ENCODE peak calls at places on chromosome 21, in four cellular contexts. P, J, A and F are unnamed samples.

GRCh38 chr21:16473965-16474364 is 744.2 kb downstream of the USP25 start:
- DNase-seq in J (no peak), A (no peak), P (no peak), F (no peak)

GRCh38 chr21:37631319-37632117 is 264.9 kb downstream of the DYRK1A start:
- DNase-seq in J (no peak), A (peak; percentile 46), P (no peak), F (no peak)

GRCh38 chr21:16509466-16509865 is 779.7 kb downstream of the USP25 start:
- DNase-seq in A (no peak), P (no peak), J (no peak), F (no peak)

GRCh38 chr21:21624674-21625073 is 626.5 kb downstream of the NCAM2 start:
- DNase-seq in A (no peak), J (no peak), P (no peak), F (no peak)

GRCh38 chr21:25506887-25507286 is 100.4 kb downstream of the MRPL39 start:
- DNase-seq in A (no peak), J (no peak), P (no peak), F (no peak)

GRCh38 chr21:25578070-25578961 is 29.0 kb downstream of the MRPL39 start:
- DNase-seq in P (no peak), A (no peak), J (no peak), F (no peak)

GRCh38 chr21:30629173-30629572 is 5.8 kb upstream of the KRTAP20-2 start:
- DNase-seq in P (no peak), J (no peak), A (no peak), F (no peak)

GRCh38 chr21:41242238-41242829 is 74.3 kb upstream of the FAM3B start:
- DNase-seq in J (no peak), A (no peak), P (no peak), F (no peak)

GRCh38 chr21:31338892-31339368 is 5.1 kb downstream of the TIAM1 start:
- DNase-seq in J (no peak), A (no peak), P (no peak), F (no peak)

GRCh38 chr21:32597205-32597604 is 11.9 kb upstream of the TCP10L start:
- DNase-seq in A (peak; percentile 85), P (no peak), J (no peak), F (no peak)

GRCh38 chr21:33847586-33848251 is 67.9 kb downstream of the ATP5PO start:
- DNase-seq in J (no peak), A (no peak), P (no peak), F (no peak)

GRCh38 chr21:27026501-27026900 is 59.6 kb upstream of the ADAMTS5 start:
- DNase-seq in P (no peak), A (no peak), J (no peak), F (no peak)

GRCh38 chr21:33362044-33362555 is 37.3 kb downstream of the IFNAR1 start:
- DNase-seq in P (no peak), J (peak; percentile 21), A (no peak), F (no peak)

GRCh38 chr21:45405271-45405818 is 380 bp downstream of the COL18A1 start:
- DNase-seq in P (no peak), A (peak; percentile 41), J (no peak), F (no peak)
- TF ChIP-seq POLR2A in P (no peak), A (peak; percentile 32), J (no peak), F (no peak)

GRCh38 chr21:42459583-42460215 is 36.3 kb downstream of the RSPH1 start:
- DNase-seq in A (no peak), J (no peak), P (no peak), F (no peak)

GRCh38 chr21:42463861-42464515 is 32.0 kb downstream of the RSPH1 start:
- DNase-seq in A (peak; percentile 52), J (no peak), P (peak; percentile 31), F (no peak)

GRCh38 chr21:42460391-42461184 is 35.4 kb downstream of the RSPH1 start:
- DNase-seq in J (no peak), A (no peak), P (peak; percentile 35), F (no peak)

GRCh38 chr21:42461185-42461520 is 34.9 kb downstream of the RSPH1 start:
- DNase-seq in J (no peak), A (no peak), P (peak; percentile 10), F (no peak)

GRCh38 chr21:42461881-42462877 is 33.8 kb downstream of the RSPH1 start:
- DNase-seq in J (no peak), A (no peak), P (peak; percentile 10), F (no peak)
- TF ChIP-seq POLR2A in J (no peak), A (no peak), P (no peak), F (no peak)

GRCh38 chr21:36375994-36376393 is 9.2 kb upstream of the CHAF1B start:
- DNase-seq in P (no peak), A (no peak), J (no peak), F (no peak)

GRCh38 chr21:36379236-36379635 is 6.0 kb upstream of the CHAF1B start:
- DNase-seq in A (no peak), J (no peak), P (no peak), F (no peak)

GRCh38 chr21:36381841-36382589 is 3.2 kb upstream of the CHAF1B start:
- DNase-seq in P (no peak), A (peak; percentile 14), J (no peak), F (no peak)

GRCh38 chr21:36377391-36377842 is 7.8 kb upstream of the CHAF1B start:
- DNase-seq in P (no peak), J (no peak), A (no peak), F (no peak)
- TF ChIP-seq POLR2A in P (no peak), J (no peak), A (no peak), F (no peak)

GRCh38 chr21:29347274-29347681 is 48.6 kb downstream of the BACH1 start:
- DNase-seq in J (no peak), A (no peak), P (no peak), F (no peak)
- TF ChIP-seq POLR2A in J (no peak), A (no peak), P (no peak), F (no peak)

GRCh38 chr21:36548866-36549265 is 68.9 kb upstream of the CLDN14 start:
- DNase-seq in J (no peak), P (no peak), A (no peak), F (no peak)
- TF ChIP-seq POLR2A in J (no peak), P (no peak), A (no peak), F (no peak)